ENCODE peak calls at places on chromosomes 11 and 22, in seven cellular contexts. O is GM19239; T is fibroblast of mammary gland; U is activated naive CD4-positive, alpha-beta T cell; K is left lung; E is EL; W is HS-5. J is an unnamed sample.

GRCh38 chr11:9203715-9204311 is 61.3 kb downstream of the DENND5A start:
- DNase-seq in O (no peak), T (no peak), U (no peak), K (no peak), E (no peak), W (no peak), J (no peak)

GRCh38 chr22:35978889-35979288 is 49.7 kb downstream of the RBFOX2 start:
- DNase-seq in O (no peak), T (peak), U (no peak), K (no peak), E (no peak), W (no peak), J (peak)

GRCh38 chr22:35648066-35649025 is at the start of gene APOL6:
- DNase-seq in O (peak), T (peak), U (peak), K (no peak), E (peak), W (no peak), J (peak)

GRCh38 chr11:2475151-2475918 is 30.5 kb downstream of the KCNQ1 start:
- DNase-seq in O (no peak), T (no peak), U (no peak), K (no peak), E (no peak), W (no peak), J (no peak)

GRCh38 chr11:93160808-93161207 is 37.0 kb downstream of the SLC36A4 start:
- DNase-seq in O (no peak), T (no peak), U (no peak), K (no peak), E (no peak), W (no peak), J (no peak)

GRCh38 chr11:123179571-123179970 is 15.5 kb downstream of the CLMP start:
- DNase-seq in O (no peak), T (no peak), U (no peak), K (no peak), E (no peak), W (no peak), J (no peak)

GRCh38 chr11:75482310-75482606 is 43.5 kb downstream of the GDPD5 start:
- DNase-seq in O (no peak), T (no peak), U (no peak), K (peak), E (no peak), W (no peak), J (no peak)

GRCh38 chr11:13140028-13140870 is 131.1 kb downstream of the RASSF10 start:
- DNase-seq in O (peak), T (peak), U (no peak), K (peak), E (peak), W (no peak), J (peak)

GRCh38 chr22:43014062-43014875 is 680 bp downstream of the PACSIN2 start:
- DNase-seq in O (peak), T (peak), U (peak), K (peak), E (peak), W (no peak), J (peak)

GRCh38 chr11:111472228-111472627 is 40.0 kb downstream of the BTG4 start:
- DNase-seq in O (no peak), T (no peak), U (no peak), K (no peak), E (peak), W (no peak), J (no peak)

GRCh38 chr11:128300785-128301184 is 286.6 kb downstream of the ETS1 start:
- DNase-seq in O (no peak), T (no peak), U (no peak), K (no peak), E (no peak), W (no peak), J (no peak)

GRCh38 chr22:37484115-37485005 is 1.8 kb downstream of the MFNG start:
- DNase-seq in O (peak), T (no peak), U (peak), K (peak), E (no peak), W (no peak), J (no peak)

GRCh38 chr22:24156146-24156914 is 25.0 kb upstream of the SUSD2 start:
- DNase-seq in O (peak), T (peak), U (peak), K (peak), E (peak), W (no peak), J (peak)

GRCh38 chr11:134644489-134645456 is 232.7 kb upstream of the B3GAT1 start:
- DNase-seq in O (no peak), T (no peak), U (no peak), K (no peak), E (no peak), W (no peak), J (no peak)

GRCh38 chr11:43879789-43880639 is 617 bp upstream of the ALKBH3 start:
- DNase-seq in O (no peak), T (peak), U (no peak), K (no peak), E (no peak), W (peak), J (no peak)

GRCh38 chr11:126607776-126608625 is 252.5 kb downstream of the ST3GAL4 start:
- DNase-seq in O (no peak), T (no peak), U (no peak), K (no peak), E (no peak), W (no peak), J (no peak)

GRCh38 chr22:30029512-30029911 is 50.8 kb upstream of the HORMAD2 start:
- DNase-seq in O (no peak), T (no peak), U (no peak), K (no peak), E (no peak), W (no peak), J (no peak)

GRCh38 chr11:109425554-109425953 is 3.6 kb downstream of the C11orf87 start:
- DNase-seq in O (no peak), T (no peak), U (no peak), K (no peak), E (peak), W (no peak), J (no peak)

GRCh38 chr11:130131957-130132850 is 27.4 kb upstream of the ST14 start:
- DNase-seq in O (peak), T (peak), U (no peak), K (no peak), E (peak), W (peak), J (peak)

GRCh38 chr11:127618721-127619120 is 618.2 kb upstream of the KIRREL3 start:
- DNase-seq in O (no peak), T (no peak), U (no peak), K (no peak), E (no peak), W (no peak), J (no peak)

GRCh38 chr11:66789097-66789890 is 53.9 kb upstream of the RCE1 start:
- DNase-seq in O (no peak), T (no peak), U (no peak), K (no peak), E (peak), W (no peak), J (no peak)

GRCh38 chr22:32777997-32778396 is 23.5 kb upstream of the TIMP3 start:
- DNase-seq in O (no peak), T (no peak), U (no peak), K (no peak), E (no peak), W (no peak), J (no peak)

GRCh38 chr11:75277211-75277805 is 36.7 kb downstream of the TPBGL start:
- DNase-seq in O (no peak), T (no peak), U (no peak), K (no peak), E (no peak), W (no peak), J (no peak)

GRCh38 chr11:20584093-20584774 is 15.2 kb upstream of the SLC6A5 start:
- DNase-seq in O (no peak), T (no peak), U (no peak), K (no peak), E (peak), W (no peak), J (peak)

GRCh38 chr11:69321877-69322350 is 28.0 kb downstream of the MYEOV start:
- DNase-seq in O (no peak), T (peak), U (no peak), K (no peak), E (peak), W (peak), J (peak)

J was measured in LHCN-M2.